ENCODE peak calls at places on chromosome X, in ten cellular contexts. S is heart left ventricle; Y is ascending aorta; Q is thoracic aorta; D is CD8-positive, alpha-beta T cell; P is OCI-LY7; Z is hepatocyte; A is mammary epithelial cell; E is tibial nerve; V is adrenal gland. I is an unnamed sample.
A peak's percentile ranks its signal among the peaks of the same experiment; 100 is the strongest.

GRCh38 chrX:153063315-153063714 is 7.0 kb downstream of the PNMA3 start:
- DNase-seq in S (no peak), Y (no peak), Q (no peak), D (no peak), P (no peak), Z (no peak), A (no peak), E (no peak), V (no peak), I (no peak)

GRCh38 chrX:3712080-3712869 is 1.2 kb downstream of the PRKX start:
- DNase-seq in S (no peak), Y (no peak), Q (no peak), D (no peak), P (peak; percentile 19), Z (peak; percentile 21), A (peak; percentile 32), E (no peak), V (peak; percentile 16), I (no peak)

GRCh38 chrX:36684053-36684452 is 324.1 kb upstream of the FAM47C start:
- DNase-seq in S (no peak), Y (no peak), Q (no peak), D (no peak), P (no peak), Z (no peak), A (no peak), E (no peak), V (no peak), I (no peak)

GRCh38 chrX:154991039-154991438 is 31.5 kb downstream of the F8 start:
- DNase-seq in S (no peak), Y (no peak), Q (no peak), D (no peak), P (no peak), Z (no peak), A (peak; percentile 38), E (no peak), V (no peak), I (no peak)

GRCh38 chrX:134396174-134396573 is 63.8 kb upstream of the HPRT1 start:
- DNase-seq in S (no peak), Y (no peak), Q (no peak), D (no peak), P (peak; percentile 8), Z (no peak), A (peak; percentile 13), E (no peak), V (no peak), I (no peak)

GRCh38 chrX:108000751-108001150 is 18.6 kb upstream of the TEX13B start:
- DNase-seq in S (no peak), Y (no peak), Q (no peak), D (no peak), P (no peak), Z (no peak), A (peak; percentile 65), E (no peak), V (no peak), I (no peak)

GRCh38 chrX:85243155-85243554 is 424 bp downstream of the SATL1 start:
- DNase-seq in S (no peak), Y (no peak), Q (no peak), D (no peak), P (no peak), Z (no peak), A (no peak), E (no peak), V (no peak), I (no peak)

GRCh38 chrX:134752558-134752957 is 94.3 kb upstream of the PLAC1 start:
- DNase-seq in S (no peak), Y (no peak), Q (no peak), D (no peak), P (no peak), Z (no peak), A (no peak), E (no peak), V (no peak), I (no peak)

GRCh38 chrX:39336709-39337294 is 535.5 kb downstream of the MID1IP1 start:
- DNase-seq in S (no peak), Y (peak; percentile 63), Q (no peak), D (no peak), P (no peak), Z (peak; percentile 51), A (no peak), E (no peak), V (no peak), I (no peak)

GRCh38 chrX:39338583-39338982 is 537.3 kb downstream of the MID1IP1 start:
- DNase-seq in S (no peak), Y (no peak), Q (no peak), D (no peak), P (no peak), Z (no peak), A (no peak), E (no peak), V (no peak), I (no peak)

GRCh38 chrX:39337461-39337860 is 536.2 kb downstream of the MID1IP1 start:
- DNase-seq in S (no peak), Y (no peak), Q (no peak), D (no peak), P (no peak), Z (no peak), A (no peak), E (no peak), V (no peak), I (no peak)

GRCh38 chrX:39331062-39331704 is 529.9 kb downstream of the MID1IP1 start:
- DNase-seq in S (no peak), Y (no peak), Q (no peak), D (no peak), P (no peak), Z (no peak), A (no peak), E (no peak), V (no peak), I (no peak)

GRCh38 chrX:39335447-39336235 is 534.4 kb downstream of the MID1IP1 start:
- DNase-seq in S (no peak), Y (no peak), Q (no peak), D (no peak), P (no peak), Z (peak; percentile 39), A (no peak), E (no peak), V (peak; percentile 14), I (no peak)
- H3K27ac ChIP-seq in S (peak overlapping the region; percentile 47), Y (peak overlapping the region; percentile 60), Q (no peak overlapping the region), D (no peak overlapping the region), P (no peak overlapping the region), Z (peak overlapping the region; percentile 73), A (no peak overlapping the region), E (peak overlapping the region; percentile 42), V (no peak overlapping the region), I (peak overlapping the region; percentile 53)

DNA sequence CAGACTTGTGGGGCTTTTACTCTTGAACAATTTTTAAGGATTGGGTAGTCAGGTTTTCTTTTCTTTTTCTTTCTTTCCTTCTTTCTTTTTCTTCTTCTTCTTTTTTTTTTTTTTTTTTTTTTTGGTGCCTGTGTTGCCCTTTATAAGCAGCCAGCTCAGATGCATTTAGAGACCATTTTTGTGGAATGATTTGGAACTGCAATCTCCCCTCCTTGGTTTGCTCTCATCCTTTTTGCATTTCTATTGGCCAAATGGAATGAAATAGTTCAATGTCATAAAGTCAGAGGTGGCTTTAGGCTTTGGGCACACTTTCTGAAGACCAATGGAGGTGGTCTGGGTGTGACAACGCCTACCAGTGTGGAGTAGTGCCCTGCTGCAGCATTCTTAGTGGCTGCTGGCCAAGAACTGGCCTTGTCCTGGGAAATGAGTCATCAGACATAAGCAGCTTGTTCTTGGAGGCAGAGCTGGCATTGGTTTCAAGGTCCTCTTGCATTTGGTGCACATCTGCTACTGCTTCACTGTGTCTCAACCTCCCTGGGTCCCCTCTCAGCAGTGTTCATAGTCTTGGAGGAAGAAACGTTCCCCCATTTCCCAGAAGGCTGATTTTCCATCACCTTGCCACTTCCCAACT is 84.5 kb downstream of the CT47B1 start:
- DNase-seq in S (peak; percentile 72), Y (peak; percentile 75), Q (peak; percentile 13), D (no peak), P (no peak), Z (peak; percentile 31), A (peak; percentile 51), E (peak; percentile 16), V (peak; percentile 83), I (no peak)
- TF ChIP-seq CTCF in S (no peak), Y (no peak), Q (no peak), D (no peak), P (no peak), Z (no peak), A (no peak), E (no peak), V (no peak), I (no peak)

GRCh38 chrX:53260836-53261235 is 20.5 kb downstream of the IQSEC2 start:
- DNase-seq in S (no peak), Y (no peak), Q (no peak), D (no peak), P (no peak), Z (no peak), A (no peak), E (no peak), V (no peak), I (no peak)

GRCh38 chrX:53262189-53262917 is 19.0 kb downstream of the IQSEC2 start:
- DNase-seq in S (no peak), Y (no peak), Q (no peak), D (no peak), P (no peak), Z (no peak), A (no peak), E (no peak), V (no peak), I (no peak)

GRCh38 chrX:53262918-53263394 is 18.4 kb downstream of the IQSEC2 start:
- DNase-seq in S (no peak), Y (no peak), Q (no peak), D (no peak), P (no peak), Z (no peak), A (peak; percentile 60), E (no peak), V (peak; percentile 16), I (no peak)

GRCh38 chrX:53263597-53264094 is 17.7 kb downstream of the IQSEC2 start:
- DNase-seq in S (no peak), Y (no peak), Q (no peak), D (no peak), P (no peak), Z (no peak), A (peak; percentile 73), E (no peak), V (peak; percentile 74), I (no peak)

GRCh38 chrX:53261573-53261972 is 19.8 kb downstream of the IQSEC2 start:
- DNase-seq in S (no peak), Y (no peak), Q (no peak), D (no peak), P (peak; percentile 6), Z (no peak), A (no peak), E (no peak), V (no peak), I (no peak)
- H3K4me1 ChIP-seq in S (no peaks in the 10 kb centered on the region), Y (no peaks in the 10 kb centered on the region), Q (no peaks in the 10 kb centered on the region), D (peaks cover 26% of the 10 kb centered on the region), P (no peaks in the 10 kb centered on the region), Z (no peaks in the 10 kb centered on the region), A (peaks cover 38% of the 10 kb centered on the region), E (no peaks in the 10 kb centered on the region), V (no peaks in the 10 kb centered on the region), I (peaks cover 16% of the 10 kb centered on the region)

GRCh38 chrX:118530537-118530936 is 34.9 kb downstream of the DOCK11 start:
- DNase-seq in S (no peak), Y (no peak), Q (no peak), D (no peak), P (no peak), Z (no peak), A (no peak), E (no peak), V (no peak), I (no peak)

GRCh38 chrX:118526149-118526548 is 30.5 kb downstream of the DOCK11 start:
- DNase-seq in S (no peak), Y (no peak), Q (no peak), D (no peak), P (no peak), Z (no peak), A (no peak), E (no peak), V (no peak), I (no peak)

GRCh38 chrX:118524344-118524743 is 28.7 kb downstream of the DOCK11 start:
- DNase-seq in S (no peak), Y (no peak), Q (no peak), D (no peak), P (no peak), Z (no peak), A (no peak), E (no peak), V (no peak), I (no peak)

GRCh38 chrX:118525146-118525725 is 29.6 kb downstream of the DOCK11 start:
- DNase-seq in S (no peak), Y (no peak), Q (no peak), D (no peak), P (no peak), Z (no peak), A (no peak), E (no peak), V (no peak), I (no peak)

GRCh38 chrX:118528089-118528753 is 32.6 kb downstream of the DOCK11 start:
- DNase-seq in S (no peak), Y (no peak), Q (no peak), D (peak; percentile 66), P (peak; percentile 31), Z (no peak), A (no peak), E (no peak), V (no peak), I (no peak)
- H3K27ac ChIP-seq in S (no peak overlapping the region), Y (peak overlapping the region; percentile 43), Q (no peak overlapping the region), D (peak overlapping the region; percentile 61), P (peak overlapping the region; percentile 59), Z (no peak overlapping the region), A (no peak overlapping the region), E (peak overlapping the region; percentile 34), V (peak overlapping the region; percentile 60), I (peak overlapping the region; percentile 24)

I was measured in lower lobe of right lung.